ENCODE peak calls at places on chromosomes 13 and 19, in five cellular contexts. S is psoas muscle, A is RPMI7951, C is OCI-LY7, U is tibial nerve. D is an unnamed sample.

GRCh38 chr13:44854264-44855060 is 134.8 kb downstream of the NUFIP1 start:
- DNase-seq in U (no peak), S (peak; percentile 94), A (no peak), C (no peak), D (no peak)

GRCh38 chr19:632228-633067 is 889 bp downstream of the POLRMT start:
- DNase-seq in U (no peak), C (peak; percentile 63), S (no peak), A (peak; percentile 75), D (peak; percentile 71)

GRCh38 chr13:20814224-20814910 is 40.6 kb upstream of the EEF1AKMT1 start:
- DNase-seq in A (peak; percentile 88), S (peak; percentile 95), C (no peak), U (peak; percentile 70), D (no peak)

GRCh38 chr13:33611016-33611805 is 206.7 kb upstream of the RFC3 start:
- DNase-seq in S (peak; percentile 68), U (peak; percentile 35), A (peak; percentile 72), C (no peak), D (no peak)

GRCh38 chr13:42064259-42064658 is 15.8 kb downstream of the DGKH start:
- DNase-seq in A (peak; percentile 73), S (no peak), C (no peak), U (no peak), D (no peak)

GRCh38 chr19:33673996-33674395 is 52.2 kb downstream of the CHST8 start:
- DNase-seq in A (no peak), S (no peak), C (no peak), U (no peak), D (no peak)

GRCh38 chr19:48396010-48396870 is 2.8 kb downstream of the GRIN2D start:
- DNase-seq in C (no peak), U (no peak), S (no peak), A (no peak), D (no peak)

GRCh38 chr13:60679928-60680693 is 283.1 kb downstream of the TDRD3 start:
- DNase-seq in S (no peak), A (no peak), U (no peak), C (no peak), D (no peak)

GRCh38 chr19:46213156-46213555 is 16.4 kb upstream of the IGFL1 start:
- DNase-seq in S (no peak), U (no peak), C (no peak), A (no peak), D (no peak)

GRCh38 chr13:97101912-97102311 is 107.6 kb upstream of the OXGR1 start:
- DNase-seq in U (no peak), S (no peak), C (no peak), A (no peak), D (no peak)

GRCh38 chr19:18232540-18233223 is 6.4 kb upstream of the PDE4C start:
- DNase-seq in U (no peak), S (no peak), A (no peak), C (no peak), D (no peak)

GRCh38 chr19:3710265-3710812 is 2.2 kb downstream of the TJP3 start:
- DNase-seq in U (peak; percentile 47), S (peak; percentile 76), C (no peak), A (peak; percentile 50), D (no peak)

GRCh38 chr13:105327727-105328126 is 1207.7 kb downstream of the EFNB2 start:
- DNase-seq in U (no peak), A (no peak), S (no peak), C (no peak), D (no peak)

GRCh38 chr13:114032121-114032799 is 58.4 kb upstream of the C13orf46 start:
- DNase-seq in U (no peak), A (peak; percentile 23), C (no peak), S (no peak), D (no peak)

GRCh38 chr19:13873776-13874515 is 3.0 kb upstream of the NANOS3 start:
- DNase-seq in S (no peak), A (peak; percentile 50), C (no peak), U (no peak), D (no peak)